ENCODE peak calls at places on chromosomes 11 and 22, in eight cellular contexts. Z is mammary epithelial cell, B is PC-9, G is H1, V is fibroblast of lung, F is HCT116, E is K562, Y is A673. K is an unnamed sample.

GRCh38 chr22:45603631-45604030 is 68.0 kb upstream of the ATXN10 start:
- DNase-seq in Z (no peak), B (no peak), G (no peak), V (no peak), F (no peak), E (no peak), Y (peak), K (no peak)

GRCh38 chr22:27867114-27867957 is 51.7 kb downstream of the PITPNB start:
- DNase-seq in Z (no peak), B (no peak), G (no peak), V (no peak), F (no peak), E (no peak), Y (no peak), K (no peak)

GRCh38 chr11:124623861-124624525 is 1.3 kb downstream of the TBRG1 start:
- DNase-seq in Z (no peak), B (no peak), G (no peak), V (peak), F (no peak), E (no peak), Y (no peak), K (no peak)

GRCh38 chr11:41053894-41054293 is 405.6 kb downstream of the LRRC4C start:
- DNase-seq in Z (peak), B (peak), G (no peak), V (no peak), F (no peak), E (no peak), Y (peak), K (no peak)

GRCh38 chr11:39571081-39571480 is 1888.4 kb downstream of the LRRC4C start:
- DNase-seq in Z (no peak), B (no peak), G (no peak), V (no peak), F (no peak), E (no peak), Y (peak), K (no peak)

GRCh38 chr11:33197915-33198727 is 36.8 kb upstream of the CSTF3 start:
- DNase-seq in Z (no peak), B (no peak), G (no peak), V (peak), F (no peak), E (no peak), Y (peak), K (no peak)

GRCh38 chr11:91366186-91366585 is 858.4 kb upstream of the FAT3 start:
- DNase-seq in Z (no peak), B (no peak), G (no peak), V (no peak), F (no peak), E (no peak), Y (no peak), K (no peak)

GRCh38 chr11:128862913-128863660 is 4.0 kb downstream of the KCNJ1 start:
- DNase-seq in Z (peak), B (peak), G (no peak), V (peak), F (no peak), E (no peak), Y (peak), K (no peak)

GRCh38 chr22:47163481-47163875 is 401.0 kb downstream of the TBC1D22A start:
- DNase-seq in Z (no peak), B (no peak), G (no peak), V (no peak), F (no peak), E (no peak), Y (no peak), K (no peak)

GRCh38 chr22:49400866-49401598 is 426.6 kb downstream of the BRD1 start:
- DNase-seq in Z (no peak), B (no peak), G (no peak), V (no peak), F (no peak), E (no peak), Y (no peak), K (no peak)

GRCh38 chr11:76329084-76329648 is 51.8 kb downstream of the THAP12 start:
- DNase-seq in Z (no peak), B (no peak), G (peak), V (peak), F (peak), E (no peak), Y (no peak), K (no peak)

GRCh38 chr22:46054091-46054877 is 77.3 kb upstream of the WNT7B start:
- DNase-seq in Z (peak), B (no peak), G (no peak), V (peak), F (no peak), E (no peak), Y (peak), K (peak)

GRCh38 chr22:27148886-27149470 is 491.6 kb downstream of the MIAT start:
- DNase-seq in Z (no peak), B (no peak), G (no peak), V (no peak), F (no peak), E (no peak), Y (no peak), K (no peak)

GRCh38 chr11:130145975-130146776 is 13.4 kb upstream of the ST14 start:
- DNase-seq in Z (peak), B (peak), G (peak), V (no peak), F (peak), E (no peak), Y (no peak), K (peak)
- TF ChIP-seq CTCF in Z (peak), B (peak), G (peak), V (no peak), F (peak), E (no peak), Y (peak), K (peak)

DNA sequence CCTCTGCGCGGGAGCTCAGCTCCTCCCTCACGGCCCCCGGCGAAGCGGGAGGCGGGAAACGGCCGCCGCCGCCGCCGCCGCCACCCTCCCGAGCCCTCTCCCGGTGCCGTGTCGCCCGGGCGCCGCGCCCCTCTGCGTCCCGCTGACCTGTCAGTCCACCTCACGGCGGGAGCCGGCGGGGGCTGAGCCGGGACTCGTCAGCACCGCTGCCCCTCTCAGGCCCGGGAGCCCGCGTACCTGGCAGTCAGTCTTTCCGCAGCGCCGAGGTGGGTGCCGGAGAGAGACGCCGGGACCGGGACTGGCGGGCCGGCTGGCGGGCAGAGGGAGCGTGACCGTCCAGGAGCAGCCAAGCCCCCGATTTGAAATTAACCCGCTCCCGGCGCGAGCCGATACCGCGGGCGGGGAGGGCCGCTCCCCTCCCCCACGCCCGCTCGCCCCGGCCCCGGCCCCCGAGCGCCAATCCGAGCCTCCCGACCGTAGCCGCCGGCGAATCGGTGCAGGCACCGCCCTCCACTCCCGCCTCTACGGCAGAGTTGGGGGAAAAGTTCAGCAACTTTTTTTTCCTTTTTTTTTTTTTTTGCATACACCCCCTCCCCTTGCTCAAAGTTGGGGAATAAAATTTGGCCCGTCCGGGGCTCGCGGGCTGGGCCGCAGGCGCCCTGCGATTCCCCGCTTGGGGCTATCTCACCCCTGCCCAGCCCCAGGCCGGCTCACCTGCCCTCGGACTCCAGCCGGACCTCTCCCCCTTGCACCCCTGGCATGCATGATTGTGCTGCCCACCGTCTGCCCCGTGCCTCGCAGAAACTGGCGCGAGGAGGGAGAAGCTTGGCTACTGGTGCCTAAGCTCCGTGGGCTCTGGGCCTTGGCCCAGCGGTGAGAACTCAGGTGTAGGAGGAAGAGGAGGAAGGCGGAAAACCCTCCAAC is 777 bp upstream of the E2F8 start:
- DNase-seq in Z (no peak), B (no peak), G (peak), V (no peak), F (no peak), E (peak), Y (peak), K (peak)
- TF ChIP-seq EZH2 in Z (no peak), B (no peak), G (no peak), V (no peak), F (no peak), E (no peak), Y (no peak), K (no peak)

DNA sequence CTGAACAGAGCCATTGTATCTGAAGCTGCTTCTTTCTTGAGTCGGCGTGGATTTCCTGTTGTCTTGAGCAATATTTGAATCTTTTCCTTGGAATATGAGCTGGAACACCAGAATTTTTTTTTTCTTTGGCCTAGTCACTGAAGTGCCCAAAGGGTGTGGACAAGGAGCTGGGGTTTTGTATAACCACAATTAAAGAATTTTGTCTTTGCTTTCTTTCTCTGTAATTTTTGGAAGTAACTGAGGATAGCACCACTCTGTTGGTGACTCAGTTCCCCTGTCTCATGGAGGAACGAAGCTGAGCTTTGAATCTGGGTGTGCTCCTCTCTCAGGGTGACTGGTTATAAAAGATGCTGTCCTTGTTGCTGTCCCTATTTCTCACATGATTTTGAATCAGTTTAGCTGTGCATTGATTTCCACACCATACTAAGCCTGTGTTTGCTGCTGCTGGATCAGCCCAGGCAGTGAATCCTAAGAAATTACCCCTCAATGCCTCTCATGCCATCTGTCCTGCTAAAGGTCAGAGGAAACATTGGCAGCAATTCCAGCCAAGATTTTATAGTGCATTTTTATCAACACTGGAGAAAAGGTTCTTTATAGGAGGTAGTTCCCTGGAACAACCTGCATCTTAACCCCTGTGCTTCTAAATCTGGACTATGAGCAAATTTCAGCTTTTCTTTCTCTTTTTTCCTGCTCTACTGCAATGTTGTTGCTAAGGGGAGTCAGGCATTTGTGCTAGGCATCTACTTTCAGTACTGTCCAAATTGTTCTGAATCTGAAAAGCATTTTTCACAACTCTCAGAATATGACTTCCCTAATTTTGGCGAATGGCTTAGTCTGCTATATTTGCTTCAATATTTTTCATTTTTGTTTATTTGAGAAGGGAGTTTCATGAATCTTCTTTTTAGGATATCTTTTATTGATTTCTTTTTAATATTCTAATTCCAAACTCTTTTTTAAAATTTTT is 540.8 kb downstream of the SOX6 start:
- DNase-seq in Z (peak), B (no peak), G (no peak), V (peak), F (no peak), E (no peak), Y (no peak), K (no peak)
- H3K27ac ChIP-seq in Z (peak), B (peak), G (no peak), V (no peak), F (no peak), E (no peak), Y (no peak), K (no peak)

DNA sequence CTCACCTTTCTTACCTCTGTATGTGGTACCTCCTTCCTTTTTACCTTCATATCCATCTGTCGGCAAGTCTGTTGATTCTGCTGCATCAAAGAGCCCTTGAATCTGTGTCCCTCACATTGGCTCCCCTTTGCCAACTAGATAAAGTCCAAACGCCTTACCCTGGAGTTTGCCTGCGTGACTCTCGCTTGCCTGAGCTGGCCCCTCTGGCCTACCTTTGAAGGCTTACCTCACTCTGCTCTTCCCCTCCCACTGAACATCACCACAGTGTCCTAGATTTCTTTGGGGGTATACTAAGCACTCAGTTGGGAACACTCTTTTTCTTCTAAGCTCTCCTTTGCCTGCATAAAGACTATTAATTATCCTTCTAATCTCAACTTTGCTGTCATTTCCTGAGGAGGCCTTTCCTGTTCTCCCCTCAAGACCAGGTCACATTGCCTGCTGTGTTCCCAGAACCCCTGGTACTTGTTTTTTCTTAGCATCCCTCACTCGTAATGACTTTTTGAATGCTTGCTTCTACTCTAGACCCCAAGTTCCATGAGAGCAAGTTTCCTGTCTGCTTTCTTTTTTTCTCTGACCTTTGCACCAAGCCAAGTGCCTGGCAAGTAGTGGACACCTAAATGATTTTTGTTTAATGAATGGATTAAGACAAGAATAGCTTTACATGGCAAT is 67.8 kb upstream of the ADORA2A start:
- DNase-seq in Z (no peak), B (no peak), G (no peak), V (no peak), F (no peak), E (no peak), Y (peak), K (no peak)
- TF ChIP-seq CTCF in Z (no peak), B (no peak), G (no peak), V (no peak), F (no peak), E (no peak), Y (no peak), K (no peak)

DNA sequence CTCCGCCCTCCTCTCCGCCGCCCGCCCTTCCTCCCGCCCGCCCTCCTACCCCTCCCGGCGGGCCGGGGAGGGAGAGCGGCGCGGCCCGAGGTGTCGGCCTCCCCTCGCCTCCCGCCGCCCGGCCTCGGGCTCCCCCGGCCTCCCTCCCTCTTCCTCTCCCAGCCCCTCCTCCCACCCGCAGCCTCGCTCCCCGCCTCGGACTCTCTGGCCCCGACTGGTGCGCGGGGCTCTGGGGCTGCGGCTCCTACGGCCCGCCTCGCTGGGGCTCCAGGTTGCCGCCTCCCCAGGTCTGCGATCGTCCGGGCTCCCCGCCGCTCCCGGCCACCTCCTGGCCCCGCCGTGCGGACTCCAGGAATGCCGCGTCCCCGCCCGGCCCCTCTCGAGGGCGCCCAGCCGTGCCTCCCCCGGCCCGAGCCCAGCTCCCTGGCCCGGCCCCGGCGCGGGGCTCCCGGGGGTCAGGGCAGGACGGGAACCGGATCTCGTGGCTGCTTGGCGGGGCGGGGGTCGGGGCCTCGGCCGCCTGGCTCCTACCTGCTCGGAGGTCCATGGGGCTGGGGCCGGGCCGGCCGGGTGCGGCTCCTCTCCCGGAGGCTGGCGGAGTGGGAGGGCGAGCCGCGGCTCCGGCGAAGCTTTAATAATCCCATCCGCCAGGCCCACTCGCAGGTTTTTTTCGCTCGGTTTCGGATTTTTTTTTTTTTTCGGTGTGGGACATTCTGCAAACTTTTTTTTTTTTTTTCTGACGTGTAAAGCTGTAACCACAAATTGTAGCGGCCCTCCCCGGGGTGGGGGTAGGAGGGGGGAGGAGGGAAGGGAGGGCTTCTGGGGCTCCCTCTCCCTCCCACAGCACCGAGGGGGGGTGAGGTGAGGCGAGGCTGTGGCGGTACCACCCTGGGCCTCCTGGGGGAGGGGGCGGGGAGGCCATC is at the start of gene CLCF1:
- DNase-seq in Z (peak), B (peak), G (peak), V (peak), F (no peak), E (peak), Y (no peak), K (peak)
- TF ChIP-seq EZH2 in Z (no peak), B (no peak), G (no peak), V (no peak), F (no peak), E (no peak), Y (no peak), K (no peak)

K was measured in MM.1S.